ENCODE peak calls at places on chromosomes 12 and 14, in ten cellular contexts. Y, G, C, D, E, M, Z, U, R and F are unnamed samples.
A peak's percentile ranks its signal among the peaks of the same experiment; 100 is the strongest.

GRCh38 chr14:92861856-92862807 is 60.8 kb upstream of the CHGA start:
- DNase-seq in Y (no peak), C (no peak), D (no peak), Z (no peak), R (no peak), U (no peak), E (no peak), G (no peak), M (no peak), F (no peak)

GRCh38 chr14:69247691-69248440 is 12.1 kb upstream of the GALNT16 start:
- DNase-seq in D (peak; percentile 63), U (no peak), Y (peak; percentile 81), R (no peak), M (no peak), C (no peak), G (no peak), E (peak; percentile 96), Z (peak; percentile 97), F (peak; percentile 77)

GRCh38 chr14:93160353-93160801 is 24.3 kb downstream of the MOAP1 start:
- DNase-seq in C (peak; percentile 66), E (peak; percentile 20), R (peak; percentile 73), D (no peak), U (no peak), G (no peak), M (peak; percentile 22), Y (no peak), Z (peak; percentile 52), F (no peak)

GRCh38 chr14:58765843-58766242 is 128.1 kb downstream of the DACT1 start:
- DNase-seq in R (no peak), D (no peak), C (no peak), Y (no peak), U (no peak), E (no peak), Z (no peak), M (peak; percentile 67), G (no peak), F (no peak)

GRCh38 chr14:101177301-101178055 is 274.0 kb upstream of the RTL1 start:
- DNase-seq in G (no peak), C (no peak), U (no peak), E (no peak), Z (no peak), D (no peak), Y (no peak), M (no peak), R (no peak), F (no peak)

GRCh38 chr12:111598637-111599458 is at the start of gene ATXN2:
- DNase-seq in U (peak; percentile 75), R (peak; percentile 77), M (peak; percentile 82), G (no peak), C (peak; percentile 63), Y (peak; percentile 71), Z (peak; percentile 84), E (no peak), D (no peak), F (peak; percentile 77)

GRCh38 chr14:96497586-96497985 is 4.6 kb upstream of the PAPOLA start:
- DNase-seq in Y (no peak), Z (no peak), G (no peak), D (no peak), C (no peak), E (no peak), U (no peak), M (no peak), R (no peak), F (no peak)

GRCh38 chr12:104985206-104985605 is 910 bp upstream of the NOPCHAP1 start:
- DNase-seq in C (no peak), D (no peak), R (no peak), Z (peak; percentile 5), G (no peak), U (no peak), Y (no peak), E (no peak), M (no peak), F (no peak)

GRCh38 chr12:92403210-92404175 is 257.8 kb upstream of the BTG1 start:
- DNase-seq in M (no peak), Z (no peak), E (no peak), D (no peak), U (no peak), Y (no peak), G (no peak), C (no peak), R (no peak), F (no peak)

GRCh38 chr12:126926023-126926600 is 1340.9 kb upstream of the TMEM132C start:
- DNase-seq in D (no peak), R (no peak), M (no peak), E (no peak), U (no peak), Y (peak; percentile 27), C (no peak), Z (no peak), G (no peak), F (no peak)
- H3K4me3 ChIP-seq in D (no peak overlapping the region), R (no peak overlapping the region), M (no peak overlapping the region), E (no peak overlapping the region), U (no peak overlapping the region), Y (no peak overlapping the region), C (no peak overlapping the region), Z (no peak overlapping the region), G (no peak overlapping the region), F (no peak overlapping the region)

DNA sequence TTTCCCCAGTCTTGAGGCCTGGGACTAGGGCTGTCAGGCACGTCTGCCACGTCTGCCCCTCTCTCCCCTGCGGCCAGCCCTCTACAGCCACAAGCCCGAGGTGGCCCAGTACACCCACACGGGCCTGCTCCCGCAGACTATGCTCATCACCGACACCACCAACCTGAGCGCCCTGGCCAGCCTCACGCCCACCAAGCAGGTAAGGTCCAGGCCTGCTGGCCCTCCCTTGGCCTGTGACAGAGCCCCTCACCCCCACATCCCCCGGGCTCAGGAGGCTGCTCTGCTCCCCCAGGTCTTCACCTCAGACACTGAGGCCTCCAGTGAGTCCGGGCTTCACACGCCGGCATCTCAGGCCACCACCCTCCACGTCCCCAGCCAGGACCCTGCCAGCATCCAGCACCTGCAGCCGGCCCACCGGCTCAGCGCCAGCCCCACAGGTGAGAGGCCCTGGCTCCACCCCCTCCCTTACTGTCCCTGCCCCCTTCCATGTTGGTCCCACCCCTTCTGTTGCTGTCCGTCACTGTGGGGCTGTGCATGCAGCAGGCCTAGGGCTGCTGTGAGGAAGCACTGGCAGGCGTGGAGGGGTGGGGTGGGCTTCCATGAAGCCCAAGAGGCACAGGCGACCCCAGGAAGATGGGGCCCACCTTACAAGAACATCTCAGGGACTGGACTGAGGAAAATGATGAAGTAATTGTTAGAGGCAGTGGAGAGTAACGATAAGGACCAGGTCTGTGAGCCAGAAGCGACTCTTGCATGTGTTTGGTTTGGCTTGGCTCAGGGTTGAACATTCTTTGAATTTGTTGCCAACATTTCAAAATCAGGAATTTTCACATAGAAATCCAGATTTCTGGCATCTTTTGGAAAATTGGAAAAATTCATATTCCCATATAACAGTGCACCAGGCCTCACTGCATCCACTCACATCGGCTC is 16.8 kb downstream of the C12orf43 start:
- DNase-seq in E (peak; percentile 25), G (no peak), M (no peak), R (peak; percentile 89), U (no peak), Z (peak; percentile 57), D (no peak), C (no peak), Y (no peak), F (no peak)
- H3K4me3 ChIP-seq in E (no peak overlapping the region), G (no peak overlapping the region), M (no peak overlapping the region), R (peak overlapping the region; percentile 45), U (no peak overlapping the region), Z (no peak overlapping the region), D (no peak overlapping the region), C (no peak overlapping the region), Y (no peak overlapping the region), F (no peak overlapping the region)

DNA sequence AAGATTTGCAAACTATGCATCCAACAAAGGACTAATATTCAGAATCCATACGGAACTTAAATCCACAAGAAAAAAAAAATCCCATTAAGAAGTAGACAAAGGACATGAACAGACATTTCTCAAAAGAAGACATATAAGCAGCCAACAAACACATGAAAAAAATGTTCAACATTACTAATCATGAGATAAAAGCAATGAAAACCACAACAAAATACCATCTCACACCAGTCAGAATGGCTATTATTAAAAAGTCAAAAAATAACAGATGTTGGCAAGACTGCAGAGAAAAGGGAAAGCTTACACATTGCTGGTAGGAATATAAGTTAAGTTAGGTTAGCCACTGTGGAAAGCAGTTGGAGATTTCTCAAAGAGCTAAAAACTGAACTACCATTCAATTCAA is 16.2 kb downstream of the CDK17 start:
- DNase-seq in G (no peak), C (no peak), R (no peak), E (peak; percentile 72), Z (peak; percentile 36), U (no peak), D (no peak), M (no peak), Y (no peak), F (no peak)
- H3K4me3 ChIP-seq in G (no peak overlapping the region), C (no peak overlapping the region), R (no peak overlapping the region), E (no peak overlapping the region), Z (no peak overlapping the region), U (no peak overlapping the region), D (no peak overlapping the region), M (no peak overlapping the region), Y (no peak overlapping the region), F (no peak overlapping the region)

GRCh38 chr12:124479680-124480468 is 87.5 kb downstream of the NCOR2 start:
- DNase-seq in C (no peak), U (no peak), G (no peak), Y (no peak), R (no peak), M (no peak), D (no peak), E (no peak), Z (no peak), F (no peak)

GRCh38 chr12:124478985-124479645 is 88.3 kb downstream of the NCOR2 start:
- DNase-seq in D (no peak), Y (no peak), M (no peak), E (no peak), U (no peak), G (no peak), C (no peak), R (no peak), Z (no peak), F (no peak)

GRCh38 chr12:124481257-124481750 is 86.1 kb downstream of the NCOR2 start:
- DNase-seq in U (peak; percentile 16), Y (no peak), M (no peak), E (no peak), D (no peak), G (no peak), Z (no peak), R (no peak), C (no peak), F (no peak)

GRCh38 chr12:124481772-124482566 is 85.4 kb downstream of the NCOR2 start:
- DNase-seq in Z (no peak), Y (no peak), M (no peak), D (no peak), E (no peak), U (no peak), C (no peak), G (no peak), R (no peak), F (no peak)

DNA sequence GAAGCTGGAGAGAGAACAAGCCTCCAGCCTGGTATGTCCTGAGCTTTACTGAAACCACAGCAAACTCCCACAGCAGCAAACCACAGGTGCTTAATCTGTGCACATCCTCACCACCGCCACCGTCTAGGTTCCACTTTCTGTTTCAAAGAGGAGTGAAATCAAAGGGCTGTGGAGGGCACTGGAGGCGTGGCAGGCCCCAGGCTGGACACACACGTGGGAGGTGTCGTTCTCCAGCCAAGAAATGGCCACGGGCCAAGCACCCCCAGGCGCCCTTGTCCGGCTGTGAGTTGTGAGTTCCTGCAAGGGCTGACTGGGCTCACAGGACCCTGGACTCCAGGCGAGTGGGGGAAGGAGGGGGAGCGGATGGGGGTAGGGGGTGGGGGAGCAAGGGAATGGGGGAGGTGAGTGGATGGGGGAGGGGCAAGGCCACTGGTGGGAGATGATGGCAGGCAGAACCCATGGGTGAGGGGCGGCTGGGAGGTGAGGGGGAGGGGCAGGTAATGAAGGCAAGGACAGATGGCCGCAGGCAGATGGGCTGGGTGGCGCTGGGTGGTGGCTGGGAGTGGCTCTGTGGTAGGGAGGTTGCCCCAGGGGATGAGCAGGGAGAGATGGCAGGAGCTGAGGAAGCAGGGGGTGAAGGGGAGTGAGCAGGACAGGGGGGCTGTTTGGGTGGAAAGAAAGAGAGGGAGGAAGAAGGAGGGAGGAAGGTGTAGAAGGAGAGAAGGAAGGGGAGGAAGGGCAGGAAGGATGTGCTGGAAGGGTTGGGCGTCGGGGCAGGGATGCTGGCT is 86.7 kb downstream of the NCOR2 start:
- DNase-seq in D (no peak), G (no peak), M (peak; percentile 20), C (peak; percentile 28), U (peak; percentile 56), Z (peak; percentile 74), Y (peak; percentile 89), R (no peak), E (peak; percentile 78), F (no peak)
- H3K4me3 ChIP-seq in D (no peak overlapping the region), G (no peak overlapping the region), M (no peak overlapping the region), C (no peak overlapping the region), U (peak overlapping the region; percentile 1), Z (no peak overlapping the region), Y (no peak overlapping the region), R (no peak overlapping the region), E (no peak overlapping the region), F (no peak overlapping the region)